ENCODE peak calls at places on chromosomes 2 and 18, in five cellular contexts. One of them, this sample, is unnamed.

GRCh38 chr2:65549262-65550036 is 117.0 kb upstream of the SPRED2 start:
- DNase-seq in lower leg skin: no peak
- DNase-seq in neural crest cell: no peak
- DNase-seq in stimulated activated CD4-positive, alpha-beta T cell treated with anti-CD3 and anti-CD28 coated beads, Interleukin-2, amount 100 ng/mL, for 48 hours: no peak
- DNase-seq in nucleus accumbens: no peak
- DNase-seq in this sample: no peak

GRCh38 chr2:127864877-127865276 is 6.9 kb upstream of the POLR2D start:
- DNase-seq in lower leg skin: no peak
- DNase-seq in stimulated activated CD4-positive, alpha-beta T cell treated with anti-CD3 and anti-CD28 coated beads, Interleukin-2, amount 100 ng/mL, for 48 hours: no peak
- DNase-seq in nucleus accumbens: no peak
- DNase-seq in neural crest cell: no peak
- DNase-seq in this sample: no peak

GRCh38 chr2:10316336-10316735 is 13.6 kb downstream of the HPCAL1 start:
- DNase-seq in lower leg skin: no peak
- DNase-seq in stimulated activated CD4-positive, alpha-beta T cell treated with anti-CD3 and anti-CD28 coated beads, Interleukin-2, amount 100 ng/mL, for 48 hours: no peak
- DNase-seq in neural crest cell: no peak
- DNase-seq in nucleus accumbens: no peak
- DNase-seq in this sample: no peak

GRCh38 chr2:241857572-241858121 is 1.0 kb downstream of the PDCD1 start:
- DNase-seq in neural crest cell: no peak
- DNase-seq in stimulated activated CD4-positive, alpha-beta T cell treated with anti-CD3 and anti-CD28 coated beads, Interleukin-2, amount 100 ng/mL, for 48 hours: no peak
- DNase-seq in lower leg skin: no peak
- DNase-seq in nucleus accumbens: no peak
- DNase-seq in this sample: no peak

GRCh38 chr2:30226144-30227032 is 4.9 kb upstream of the LBH start:
- DNase-seq in lower leg skin: no peak
- DNase-seq in neural crest cell: no peak
- DNase-seq in nucleus accumbens: no peak
- DNase-seq in stimulated activated CD4-positive, alpha-beta T cell treated with anti-CD3 and anti-CD28 coated beads, Interleukin-2, amount 100 ng/mL, for 48 hours: no peak
- DNase-seq in this sample: no peak

GRCh38 chr2:238169708-238170251 is 11.0 kb downstream of the ERFE start:
- DNase-seq in stimulated activated CD4-positive, alpha-beta T cell treated with anti-CD3 and anti-CD28 coated beads, Interleukin-2, amount 100 ng/mL, for 48 hours: no peak
- DNase-seq in lower leg skin: no peak
- DNase-seq in nucleus accumbens: no peak
- DNase-seq in neural crest cell: no peak
- DNase-seq in this sample: no peak

GRCh38 chr2:181371195-181371594 is 86.0 kb upstream of the ITGA4 start:
- DNase-seq in stimulated activated CD4-positive, alpha-beta T cell treated with anti-CD3 and anti-CD28 coated beads, Interleukin-2, amount 100 ng/mL, for 48 hours: no peak
- DNase-seq in neural crest cell: no peak
- DNase-seq in lower leg skin: no peak
- DNase-seq in nucleus accumbens: no peak
- DNase-seq in this sample: no peak

GRCh38 chr2:219636941-219637841 is 9.8 kb downstream of the SLC4A3 start:
- DNase-seq in lower leg skin: no peak
- DNase-seq in nucleus accumbens: no peak
- DNase-seq in stimulated activated CD4-positive, alpha-beta T cell treated with anti-CD3 and anti-CD28 coated beads, Interleukin-2, amount 100 ng/mL, for 48 hours: no peak
- DNase-seq in neural crest cell: no peak
- DNase-seq in this sample: no peak

GRCh38 chr2:165953306-165953654 is 296 bp downstream of the TTC21B start:
- DNase-seq in stimulated activated CD4-positive, alpha-beta T cell treated with anti-CD3 and anti-CD28 coated beads, Interleukin-2, amount 100 ng/mL, for 48 hours: no peak
- DNase-seq in neural crest cell: no peak
- DNase-seq in nucleus accumbens: no peak
- DNase-seq in lower leg skin: no peak
- DNase-seq in this sample: peak

GRCh38 chr18:22318745-22319407 is 98.8 kb downstream of the CTAGE1 start:
- DNase-seq in neural crest cell: no peak
- DNase-seq in stimulated activated CD4-positive, alpha-beta T cell treated with anti-CD3 and anti-CD28 coated beads, Interleukin-2, amount 100 ng/mL, for 48 hours: no peak
- DNase-seq in nucleus accumbens: no peak
- DNase-seq in lower leg skin: no peak
- DNase-seq in this sample: no peak

GRCh38 chr18:32714571-32715148 is 58.2 kb downstream of the KLHL14 start:
- DNase-seq in neural crest cell: peak
- DNase-seq in nucleus accumbens: no peak
- DNase-seq in stimulated activated CD4-positive, alpha-beta T cell treated with anti-CD3 and anti-CD28 coated beads, Interleukin-2, amount 100 ng/mL, for 48 hours: peak
- DNase-seq in lower leg skin: peak
- DNase-seq in this sample: peak

GRCh38 chr2:31297751-31298150 is 63.8 kb downstream of the EHD3 start:
- DNase-seq in stimulated activated CD4-positive, alpha-beta T cell treated with anti-CD3 and anti-CD28 coated beads, Interleukin-2, amount 100 ng/mL, for 48 hours: no peak
- DNase-seq in neural crest cell: no peak
- DNase-seq in lower leg skin: no peak
- DNase-seq in nucleus accumbens: no peak
- DNase-seq in this sample: no peak

GRCh38 chr18:60232541-60232940 is 140.0 kb downstream of the MC4R start:
- DNase-seq in lower leg skin: no peak
- DNase-seq in nucleus accumbens: no peak
- DNase-seq in neural crest cell: no peak
- DNase-seq in stimulated activated CD4-positive, alpha-beta T cell treated with anti-CD3 and anti-CD28 coated beads, Interleukin-2, amount 100 ng/mL, for 48 hours: no peak
- DNase-seq in this sample: no peak

GRCh38 chr2:151379191-151379590 is 21.8 kb downstream of the TNFAIP6 start:
- DNase-seq in nucleus accumbens: no peak
- DNase-seq in lower leg skin: no peak
- DNase-seq in neural crest cell: no peak
- DNase-seq in stimulated activated CD4-positive, alpha-beta T cell treated with anti-CD3 and anti-CD28 coated beads, Interleukin-2, amount 100 ng/mL, for 48 hours: no peak
- DNase-seq in this sample: no peak

GRCh38 chr2:45736757-45737704 is 85.6 kb downstream of the PRKCE start:
- DNase-seq in nucleus accumbens: no peak
- DNase-seq in neural crest cell: no peak
- DNase-seq in stimulated activated CD4-positive, alpha-beta T cell treated with anti-CD3 and anti-CD28 coated beads, Interleukin-2, amount 100 ng/mL, for 48 hours: no peak
- DNase-seq in lower leg skin: no peak
- DNase-seq in this sample: no peak

GRCh38 chr2:135557533-135557932 is 26.2 kb downstream of the R3HDM1 start:
- DNase-seq in lower leg skin: no peak
- DNase-seq in nucleus accumbens: no peak
- DNase-seq in stimulated activated CD4-positive, alpha-beta T cell treated with anti-CD3 and anti-CD28 coated beads, Interleukin-2, amount 100 ng/mL, for 48 hours: no peak
- DNase-seq in neural crest cell: no peak
- DNase-seq in this sample: no peak

GRCh38 chr18:59484796-59485328 is 125.8 kb upstream of the LMAN1 start:
- DNase-seq in lower leg skin: no peak
- DNase-seq in nucleus accumbens: no peak
- DNase-seq in stimulated activated CD4-positive, alpha-beta T cell treated with anti-CD3 and anti-CD28 coated beads, Interleukin-2, amount 100 ng/mL, for 48 hours: no peak
- DNase-seq in neural crest cell: no peak
- DNase-seq in this sample: no peak

GRCh38 chr2:30234180-30234971 is 3.0 kb downstream of the LBH start:
- DNase-seq in neural crest cell: no peak
- DNase-seq in stimulated activated CD4-positive, alpha-beta T cell treated with anti-CD3 and anti-CD28 coated beads, Interleukin-2, amount 100 ng/mL, for 48 hours: no peak
- DNase-seq in lower leg skin: no peak
- DNase-seq in nucleus accumbens: no peak
- DNase-seq in this sample: no peak

GRCh38 chr18:58805482-58806187 is 59.0 kb upstream of the ZNF532 start:
- DNase-seq in lower leg skin: no peak
- DNase-seq in stimulated activated CD4-positive, alpha-beta T cell treated with anti-CD3 and anti-CD28 coated beads, Interleukin-2, amount 100 ng/mL, for 48 hours: no peak
- DNase-seq in nucleus accumbens: no peak
- DNase-seq in neural crest cell: peak
- DNase-seq in this sample: peak

GRCh38 chr2:199951023-199951422 is 4.3 kb downstream of the TYW5 start:
- DNase-seq in stimulated activated CD4-positive, alpha-beta T cell treated with anti-CD3 and anti-CD28 coated beads, Interleukin-2, amount 100 ng/mL, for 48 hours: no peak
- DNase-seq in nucleus accumbens: no peak
- DNase-seq in neural crest cell: no peak
- DNase-seq in lower leg skin: no peak
- DNase-seq in this sample: no peak

GRCh38 chr2:215063526-215063925 is 74.9 kb downstream of the ABCA12 start:
- DNase-seq in stimulated activated CD4-positive, alpha-beta T cell treated with anti-CD3 and anti-CD28 coated beads, Interleukin-2, amount 100 ng/mL, for 48 hours: no peak
- DNase-seq in lower leg skin: no peak
- DNase-seq in neural crest cell: no peak
- DNase-seq in nucleus accumbens: no peak
- DNase-seq in this sample: no peak

GRCh38 chr2:36381965-36382364 is 26.4 kb downstream of the CRIM1 start:
- DNase-seq in stimulated activated CD4-positive, alpha-beta T cell treated with anti-CD3 and anti-CD28 coated beads, Interleukin-2, amount 100 ng/mL, for 48 hours: no peak
- DNase-seq in neural crest cell: no peak
- DNase-seq in lower leg skin: no peak
- DNase-seq in nucleus accumbens: no peak
- DNase-seq in this sample: no peak

GRCh38 chr2:19932928-19933327 is 31.1 kb upstream of the TTC32 start:
- DNase-seq in neural crest cell: no peak
- DNase-seq in lower leg skin: no peak
- DNase-seq in nucleus accumbens: no peak
- DNase-seq in stimulated activated CD4-positive, alpha-beta T cell treated with anti-CD3 and anti-CD28 coated beads, Interleukin-2, amount 100 ng/mL, for 48 hours: no peak
- DNase-seq in this sample: no peak

GRCh38 chr2:71952572-71953188 is 195.0 kb downstream of the CYP26B1 start:
- DNase-seq in stimulated activated CD4-positive, alpha-beta T cell treated with anti-CD3 and anti-CD28 coated beads, Interleukin-2, amount 100 ng/mL, for 48 hours: no peak
- DNase-seq in neural crest cell: no peak
- DNase-seq in lower leg skin: no peak
- DNase-seq in nucleus accumbens: no peak
- DNase-seq in this sample: no peak

GRCh38 chr2:150274108-150274507 is 213.4 kb downstream of the RND3 start:
- DNase-seq in neural crest cell: no peak
- DNase-seq in lower leg skin: no peak
- DNase-seq in stimulated activated CD4-positive, alpha-beta T cell treated with anti-CD3 and anti-CD28 coated beads, Interleukin-2, amount 100 ng/mL, for 48 hours: no peak
- DNase-seq in nucleus accumbens: no peak
- DNase-seq in this sample: no peak

GRCh38 chr18:40366521-40366920 is 1588.5 kb upstream of the PIK3C3 start:
- DNase-seq in lower leg skin: no peak
- DNase-seq in nucleus accumbens: no peak
- DNase-seq in stimulated activated CD4-positive, alpha-beta T cell treated with anti-CD3 and anti-CD28 coated beads, Interleukin-2, amount 100 ng/mL, for 48 hours: no peak
- DNase-seq in neural crest cell: no peak
- DNase-seq in this sample: no peak

GRCh38 chr18:23619388-23619873 is 33.1 kb upstream of the NPC1 start:
- DNase-seq in neural crest cell: no peak
- DNase-seq in nucleus accumbens: no peak
- DNase-seq in stimulated activated CD4-positive, alpha-beta T cell treated with anti-CD3 and anti-CD28 coated beads, Interleukin-2, amount 100 ng/mL, for 48 hours: no peak
- DNase-seq in lower leg skin: no peak
- DNase-seq in this sample: no peak

GRCh38 chr2:1049691-1050090 is 99.0 kb downstream of the SNTG2 start:
- DNase-seq in neural crest cell: no peak
- DNase-seq in lower leg skin: no peak
- DNase-seq in nucleus accumbens: no peak
- DNase-seq in stimulated activated CD4-positive, alpha-beta T cell treated with anti-CD3 and anti-CD28 coated beads, Interleukin-2, amount 100 ng/mL, for 48 hours: no peak
- DNase-seq in this sample: no peak

GRCh38 chr2:151299940-151300539 is 10.6 kb upstream of the NMI start:
- DNase-seq in nucleus accumbens: no peak
- DNase-seq in lower leg skin: no peak
- DNase-seq in stimulated activated CD4-positive, alpha-beta T cell treated with anti-CD3 and anti-CD28 coated beads, Interleukin-2, amount 100 ng/mL, for 48 hours: no peak
- DNase-seq in neural crest cell: no peak
- DNase-seq in this sample: no peak

GRCh38 chr18:37570336-37570930 is 4.8 kb upstream of the CELF4 start:
- DNase-seq in nucleus accumbens: no peak
- DNase-seq in neural crest cell: no peak
- DNase-seq in lower leg skin: no peak
- DNase-seq in stimulated activated CD4-positive, alpha-beta T cell treated with anti-CD3 and anti-CD28 coated beads, Interleukin-2, amount 100 ng/mL, for 48 hours: no peak
- DNase-seq in this sample: no peak

GRCh38 chr2:51247252-51247651 is 215.3 kb upstream of the NRXN1 start:
- DNase-seq in neural crest cell: no peak
- DNase-seq in nucleus accumbens: no peak
- DNase-seq in lower leg skin: no peak
- DNase-seq in stimulated activated CD4-positive, alpha-beta T cell treated with anti-CD3 and anti-CD28 coated beads, Interleukin-2, amount 100 ng/mL, for 48 hours: no peak
- DNase-seq in this sample: no peak